ENCODE peak calls at places on chromosomes 2 and 18, in ten cellular contexts. A is heart right ventricle; F is NCI-H2107; O is GM20000; P is fibroblast of mammary gland; X is stimulated activated CD8-positive, alpha-beta memory T cell treated with anti-CD3 and anti-CD28 coated beads, Interleukin-7, amount 100 ng/mL, for 24 hours; U is COR-L47; V is activated T-helper 9 cell treated with anti-CD3 and anti-CD28 coated beads, Interleukin-2, amount 50 U/mL, for 16 hours; D is neural progenitor cell; H is upper lobe of right lung. T is an unnamed sample.

GRCh38 chr2:77418537-77418936 is 103.6 kb downstream of the LRRTM4 start:
- DNase-seq in U (no peak), P (no peak), H (no peak), V (no peak), F (no peak), A (no peak), O (no peak), X (no peak), D (no peak), T (no peak)

GRCh38 chr2:32847734-32848133 is 99.0 kb upstream of the LTBP1 start:
- DNase-seq in D (no peak), V (no peak), A (no peak), O (no peak), F (no peak), P (no peak), U (no peak), H (no peak), X (no peak), T (no peak)

GRCh38 chr2:146131048-146131447 is 1611.1 kb upstream of the ZEB2 start:
- DNase-seq in F (no peak), P (no peak), H (no peak), D (no peak), X (no peak), O (no peak), U (no peak), V (no peak), A (no peak), T (no peak)

GRCh38 chr2:26657265-26657664 is 16.1 kb upstream of the CIB4 start:
- DNase-seq in H (no peak), A (no peak), F (no peak), D (no peak), P (no peak), X (no peak), U (no peak), O (no peak), V (no peak), T (no peak)

GRCh38 chr18:9095297-9096012 is 7.0 kb upstream of the NDUFV2 start:
- DNase-seq in P (no peak), X (no peak), O (peak), V (peak), D (no peak), U (no peak), A (no peak), F (no peak), H (no peak), T (no peak)

GRCh38 chr2:43226558-43226954 is at the start of gene ZFP36L2:
- DNase-seq in V (peak), O (peak), F (peak), U (peak), X (peak), P (peak), H (peak), D (peak), A (peak), T (peak)

GRCh38 chr2:28613616-28614501 is 118.0 kb downstream of the PLB1 start:
- DNase-seq in A (no peak), D (peak), H (no peak), U (no peak), O (no peak), P (peak), V (peak), F (peak), X (no peak), T (peak)

GRCh38 chr18:23689031-23689615 is at the start of gene LAMA3:
- DNase-seq in D (peak), X (no peak), A (peak), P (peak), F (no peak), O (peak), H (peak), V (peak), U (peak), T (no peak)

GRCh38 chr2:24945907-24946306 is 25.8 kb downstream of the DNAJC27 start:
- DNase-seq in D (no peak), A (no peak), X (no peak), U (no peak), O (no peak), V (no peak), F (no peak), P (peak), H (no peak), T (no peak)

GRCh38 chr2:160165996-160166395 is 34.1 kb downstream of the ITGB6 start:
- DNase-seq in X (no peak), D (no peak), H (no peak), O (no peak), A (no peak), F (no peak), U (no peak), P (no peak), V (no peak), T (no peak)

GRCh38 chr2:10372862-10373240 is 70.1 kb downstream of the HPCAL1 start:
- DNase-seq in V (no peak), H (no peak), A (no peak), O (no peak), U (no peak), X (no peak), D (no peak), P (no peak), F (no peak), T (no peak)

GRCh38 chr18:48028716-48029115 is 98.3 kb upstream of the SMAD2 start:
- DNase-seq in P (no peak), O (no peak), F (no peak), U (peak), D (no peak), V (no peak), A (no peak), X (no peak), H (peak), T (no peak)

GRCh38 chr2:214393796-214394195 is 17.1 kb upstream of the VWC2L start:
- DNase-seq in O (no peak), X (no peak), U (no peak), D (no peak), A (no peak), H (no peak), F (no peak), V (no peak), P (no peak), T (no peak)

GRCh38 chr18:3585656-3586509 is 135.9 kb downstream of the TGIF1 start:
- DNase-seq in F (peak), V (peak), X (no peak), A (peak), H (peak), D (peak), P (peak), U (peak), O (peak), T (no peak)

GRCh38 chr18:66432636-66433035 is 171.3 kb downstream of the CDH19 start:
- DNase-seq in A (no peak), H (no peak), V (no peak), O (no peak), U (no peak), P (no peak), F (no peak), X (no peak), D (no peak), T (no peak)

GRCh38 chr2:119316066-119316465 is 50.6 kb downstream of the C2orf76 start:
- DNase-seq in V (no peak), P (no peak), A (no peak), U (no peak), H (no peak), F (no peak), O (no peak), D (no peak), X (no peak), T (no peak)

GRCh38 chr2:46460991-46461715 is 18.2 kb upstream of the TMEM247 start:
- DNase-seq in O (peak), A (peak), F (no peak), U (no peak), H (peak), V (peak), X (peak), P (peak), D (peak), T (peak)

GRCh38 chr18:24170389-24170788 is 31.5 kb downstream of the CABYR start:
- DNase-seq in F (no peak), O (no peak), P (no peak), U (no peak), A (no peak), H (no peak), V (no peak), X (no peak), D (no peak), T (no peak)

GRCh38 chr2:19837235-19837766 is 64.5 kb downstream of the TTC32 start:
- DNase-seq in F (no peak), P (no peak), V (no peak), O (no peak), X (no peak), D (no peak), A (no peak), U (no peak), H (no peak), T (no peak)

GRCh38 chr2:130824492-130825061 is 12.1 kb upstream of the ARHGEF4 start:
- DNase-seq in U (peak), O (peak), A (no peak), F (peak), D (no peak), P (peak), H (peak), V (peak), X (peak), T (no peak)

GRCh38 chr2:170815746-170816498 is 765 bp upstream of the GAD1 start:
- DNase-seq in H (peak), A (peak), D (peak), V (peak), F (peak), U (peak), P (peak), O (peak), X (peak), T (no peak)

GRCh38 chr2:9627310-9627709 is 3.5 kb downstream of the YWHAQ start:
- DNase-seq in P (peak), D (no peak), H (no peak), X (no peak), U (no peak), F (no peak), V (no peak), O (no peak), A (no peak), T (no peak)

GRCh38 chr2:148209598-148209997 is 188.7 kb downstream of the MBD5 start:
- DNase-seq in D (no peak), H (no peak), U (no peak), F (no peak), O (no peak), A (no peak), P (no peak), X (no peak), V (no peak), T (no peak)

T was measured in activated CD8-positive, alpha-beta memory T cell treated with anti-CD3 and anti-CD28 coated beads for 48 hours.